ENCODE peak calls at places on chromosomes 2 and 18, in six cellular contexts. T, Q, B, U, Y and L are unnamed samples.
A peak's percentile ranks its signal among the peaks of the same experiment; 100 is the strongest.

GRCh38 chr2:201130524-201131186 is 14.7 kb downstream of the CFLAR start:
- DNase-seq in T (no peak), Q (peak; percentile 88), B (peak; percentile 84), U (no peak), Y (no peak), L (no peak)

GRCh38 chr2:101238930-101239759 is 13.5 kb upstream of the CNOT11 start:
- DNase-seq in T (no peak), Q (no peak), B (no peak), U (no peak), Y (no peak), L (no peak)

GRCh38 chr18:46034230-46034629 is 37.8 kb downstream of the PSTPIP2 start:
- DNase-seq in T (no peak), Q (peak; percentile 72), B (peak; percentile 75), U (no peak), Y (no peak), L (no peak)

GRCh38 chr2:231627384-231628156 is 34.9 kb downstream of the TEX44 start:
- DNase-seq in T (no peak), Q (peak; percentile 85), B (peak; percentile 63), U (no peak), Y (no peak), L (no peak)

GRCh38 chr18:79485788-79486355 is 90.1 kb downstream of the NFATC1 start:
- DNase-seq in T (peak; percentile 13), Q (peak; percentile 88), B (peak; percentile 95), U (no peak), Y (no peak), L (no peak)

GRCh38 chr2:40251146-40251545 is 200.7 kb downstream of the SLC8A1 start:
- DNase-seq in T (no peak), Q (no peak), B (no peak), U (no peak), Y (no peak), L (no peak)

GRCh38 chr2:226799976-226800940 is 638 bp upstream of the IRS1 start:
- DNase-seq in T (no peak), Q (peak; percentile 15), B (peak; percentile 15), U (no peak), Y (peak; percentile 65), L (no peak)

GRCh38 chr18:28398491-28398890 is 221.6 kb upstream of the CDH2 start:
- DNase-seq in T (no peak), Q (no peak), B (no peak), U (no peak), Y (no peak), L (no peak)

GRCh38 chr2:60317831-60318230 is 235.6 kb downstream of the BCL11A start:
- DNase-seq in T (no peak), Q (no peak), B (no peak), U (no peak), Y (no peak), L (no peak)

GRCh38 chr18:80178935-80179818 is 68.1 kb downstream of the PARD6G start:
- DNase-seq in T (no peak), Q (no peak), B (no peak), U (no peak), Y (no peak), L (no peak)

GRCh38 chr18:25464211-25464610 is 112.2 kb upstream of the ZNF521 start:
- DNase-seq in T (no peak), Q (no peak), B (no peak), U (no peak), Y (no peak), L (no peak)

GRCh38 chr2:1658394-1659151 is 85.7 kb downstream of the PXDN start:
- DNase-seq in T (no peak), Q (no peak), B (no peak), U (no peak), Y (peak; percentile 29), L (no peak)

GRCh38 chr2:225510794-225511193 is 111.3 kb downstream of the NYAP2 start:
- DNase-seq in T (no peak), Q (no peak), B (no peak), U (no peak), Y (no peak), L (no peak)

GRCh38 chr2:188399159-188399558 is 107.5 kb downstream of the GULP1 start:
- DNase-seq in T (no peak), Q (no peak), B (peak; percentile 38), U (no peak), Y (no peak), L (no peak)

GRCh38 chr18:79945118-79946042 is 6.1 kb downstream of the SLC66A2 start:
- DNase-seq in T (no peak), Q (no peak), B (no peak), U (no peak), Y (peak; percentile 46), L (no peak)

GRCh38 chr2:177031435-177032222 is 181.0 kb upstream of the HNRNPA3 start:
- DNase-seq in T (no peak), Q (no peak), B (no peak), U (no peak), Y (peak; percentile 56), L (no peak)

GRCh38 chr2:97748397-97748796 is 35.0 kb downstream of the ZAP70 start:
- DNase-seq in T (no peak), Q (peak; percentile 26), B (no peak), U (no peak), Y (no peak), L (peak; percentile 74)

GRCh38 chr2:199955007-199955338 is 318 bp downstream of the TYW5 start:
- DNase-seq in T (no peak), Q (peak; percentile 58), B (no peak), U (no peak), Y (no peak), L (no peak)

GRCh38 chr2:589551-589950 is 87.7 kb downstream of the TMEM18 start:
- DNase-seq in T (no peak), Q (no peak), B (no peak), U (no peak), Y (no peak), L (no peak)

GRCh38 chr2:222169346-222169745 is 129.5 kb downstream of the PAX3 start:
- DNase-seq in T (no peak), Q (peak; percentile 3), B (no peak), U (no peak), Y (no peak), L (no peak)

GRCh38 chr18:62454527-62454926 is 68.3 kb upstream of the ZCCHC2 start:
- DNase-seq in T (no peak), Q (no peak), B (no peak), U (no peak), Y (no peak), L (no peak)

GRCh38 chr2:218879881-218880748 is 537 bp upstream of the WNT10A start:
- DNase-seq in T (peak; percentile 44), Q (no peak), B (no peak), U (peak; percentile 40), Y (no peak), L (peak; percentile 70)

GRCh38 chr2:69773201-69773600 is 31.3 kb downstream of the ANXA4 start:
- DNase-seq in T (no peak), Q (peak; percentile 46), B (peak; percentile 65), U (no peak), Y (no peak), L (no peak)

DNA sequence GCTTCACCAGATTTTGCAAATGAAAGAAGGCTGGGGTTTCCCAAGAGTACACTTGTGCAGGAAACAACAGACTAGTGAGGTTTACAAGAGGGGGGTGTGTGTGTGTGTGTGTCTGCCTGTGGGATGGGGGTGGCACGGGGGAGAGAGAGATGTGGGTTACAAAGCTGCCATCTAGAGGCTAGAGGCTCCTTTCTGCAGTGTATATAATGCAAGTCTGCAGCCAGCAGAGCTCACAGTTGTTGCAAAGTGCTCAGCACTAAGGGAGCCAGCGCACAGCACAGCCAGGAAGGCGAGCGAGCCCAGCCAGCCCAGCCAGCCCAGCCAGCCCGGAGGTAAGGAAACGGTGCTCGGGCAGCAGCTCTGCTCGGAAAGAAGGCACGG is at the start of gene ACKR3:
- DNase-seq in T (peak; percentile 72), Q (peak; percentile 88), B (peak; percentile 93), U (peak; percentile 87), Y (peak; percentile 73), L (peak; percentile 87)
- H3K4me3 ChIP-seq in T (peak within 1 kb of the TSS; percentile 65), Q (peak within 1 kb of the TSS; percentile 13), B (peak within 1 kb of the TSS; percentile 67), U (peak within 1 kb of the TSS; percentile 36), Y (no peak within 1 kb of the TSS), L (no peak within 1 kb of the TSS)

GRCh38 chr2:124796647-124797437 is 771.8 kb downstream of the CNTNAP5 start:
- DNase-seq in T (no peak), Q (no peak), B (peak; percentile 1), U (no peak), Y (no peak), L (no peak)
- H3K4me3 ChIP-seq in T (no peak overlapping the region), Q (no peak overlapping the region), B (no peak overlapping the region), U (no peak overlapping the region), Y (no peak overlapping the region), L (no peak overlapping the region)

GRCh38 chr18:22171839-22172582 is 2.6 kb downstream of the GATA6 start:
- DNase-seq in T (no peak), Q (peak; percentile 58), B (peak; percentile 62), U (no peak), Y (peak; percentile 64), L (no peak)
- H3K4me3 ChIP-seq in T (peak overlapping the region; percentile 85), Q (peak overlapping the region; percentile 66), B (peak overlapping the region; percentile 97), U (peak overlapping the region; percentile 9), Y (peak overlapping the region; percentile 53), L (no peak overlapping the region)

GRCh38 chr2:33497177-33497787 is 20.8 kb downstream of the RASGRP3 start:
- DNase-seq in T (no peak), Q (peak; percentile 6), B (peak; percentile 74), U (no peak), Y (no peak), L (peak; percentile 46)
- H3K4me3 ChIP-seq in T (no peak overlapping the region), Q (no peak overlapping the region), B (no peak overlapping the region), U (no peak overlapping the region), Y (no peak overlapping the region), L (no peak overlapping the region)

GRCh38 chr2:111706481-111707001 is 177.5 kb downstream of the ANAPC1 start:
- DNase-seq in T (no peak), Q (no peak), B (no peak), U (no peak), Y (peak; percentile 46), L (peak; percentile 55)

GRCh38 chr2:111705711-111706323 is 178.2 kb downstream of the ANAPC1 start:
- DNase-seq in T (peak; percentile 53), Q (peak; percentile 72), B (peak; percentile 93), U (peak; percentile 42), Y (peak; percentile 23), L (peak; percentile 99)

GRCh38 chr2:111704246-111704645 is 179.7 kb downstream of the ANAPC1 start:
- DNase-seq in T (no peak), Q (peak; percentile 49), B (peak; percentile 47), U (no peak), Y (peak; percentile 30), L (no peak)

GRCh38 chr2:111703759-111704158 is 180.2 kb downstream of the ANAPC1 start:
- DNase-seq in T (peak; percentile 52), Q (no peak), B (no peak), U (no peak), Y (peak; percentile 35), L (no peak)

DNA sequence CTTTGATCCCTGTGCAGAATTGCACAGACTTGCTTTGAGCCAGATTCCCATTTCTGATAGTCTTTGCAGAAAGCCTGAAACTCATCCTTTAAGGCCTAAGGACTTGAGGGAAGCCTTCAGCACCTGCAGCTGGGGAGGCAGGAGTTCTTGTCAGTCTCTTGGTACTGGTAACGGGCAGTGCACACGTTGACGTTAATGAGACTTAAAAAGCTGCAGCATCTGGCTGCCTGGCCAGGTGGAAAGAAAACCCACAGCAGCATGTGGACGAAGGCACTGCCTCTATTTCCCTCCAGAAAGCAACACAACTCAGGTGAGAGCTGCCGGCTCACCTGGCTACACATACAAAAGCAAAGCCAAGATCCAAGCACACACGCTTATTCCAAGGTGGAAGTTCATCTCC is 178.8 kb downstream of the ANAPC1 start:
- DNase-seq in T (no peak), Q (no peak), B (no peak), U (no peak), Y (peak; percentile 14), L (peak; percentile 85)
- H3K4me3 ChIP-seq in T (no peak overlapping the region), Q (no peak overlapping the region), B (no peak overlapping the region), U (no peak overlapping the region), Y (no peak overlapping the region), L (peak overlapping the region; percentile 23)